ENCODE peak calls at places on chromosomes 1 and 21, in five cellular contexts. E is astrocyte of the spinal cord, O is right cardiac atrium, P is Caki2, Y is skeletal muscle cell. V is an unnamed sample.

GRCh38 chr21:39087238-39087975 is 95.8 kb downstream of the PSMG1 start:
- DNase-seq in Y (no peak), P (no peak), O (peak), E (peak), V (no peak)

GRCh38 chr1:212916395-212917133 is 33.8 kb upstream of the VASH2 start:
- DNase-seq in Y (peak), P (no peak), E (peak), O (peak), V (no peak)

GRCh38 chr1:236099622-236100021 is 34.7 kb upstream of the NID1 start:
- DNase-seq in Y (no peak), E (no peak), O (no peak), P (no peak), V (no peak)

GRCh38 chr1:201584510-201584991 is 45.6 kb downstream of the NAV1 start:
- DNase-seq in P (no peak), O (peak), Y (peak), E (no peak), V (peak)

GRCh38 chr1:192126030-192126619 is 32.1 kb upstream of the RGS18 start:
- DNase-seq in O (no peak), E (no peak), P (no peak), Y (no peak), V (no peak)

GRCh38 chr1:26122988-26123973 is 11.7 kb downstream of the PDIK1L start:
- DNase-seq in O (no peak), E (peak), P (peak), Y (no peak), V (no peak)

GRCh38 chr1:196466656-196467055 is 141.6 kb downstream of the KCNT2 start:
- DNase-seq in Y (peak), P (peak), O (no peak), E (peak), V (no peak)

GRCh38 chr21:27725916-27726315 is 759.0 kb upstream of the ADAMTS5 start:
- DNase-seq in Y (peak), P (no peak), E (peak), O (no peak), V (no peak)

GRCh38 chr1:204524986-204525385 is 8.8 kb downstream of the MDM4 start:
- DNase-seq in E (no peak), Y (no peak), P (no peak), O (no peak), V (no peak)

GRCh38 chr1:41482001-41482765 is 2.3 kb downstream of the EDN2 start:
- DNase-seq in Y (no peak), E (no peak), P (peak), O (peak), V (no peak)